ENCODE peak calls at places on chromosomes 2 and 18, in ten cellular contexts. T is NCI-H1092, J is T1000, S is NCI-H510A, I is WTC11, Z is T follicular helper cell, L is psoas muscle, A is omental fat pad, G is cardiac muscle cell, D is AML-193. W is an unnamed sample.

GRCh38 chr2:239206851-239207250 is 194.0 kb downstream of the HDAC4 start:
- DNase-seq in T (no peak), J (no peak), S (no peak), I (no peak), Z (no peak), L (peak; percentile 6), A (no peak), G (no peak), D (no peak), W (no peak)

GRCh38 chr2:63827749-63828148 is 13.9 kb upstream of the UGP2 start:
- DNase-seq in T (no peak), J (peak; percentile 57), S (no peak), I (no peak), Z (no peak), L (no peak), A (no peak), G (no peak), D (no peak), W (no peak)

GRCh38 chr18:3207565-3207964 is 12.2 kb downstream of the MYOM1 start:
- DNase-seq in T (no peak), J (no peak), S (no peak), I (no peak), Z (no peak), L (peak; percentile 24), A (no peak), G (no peak), D (no peak), W (no peak)

GRCh38 chr2:97963880-97964279 is 31.9 kb downstream of the TMEM131 start:
- DNase-seq in T (no peak), J (no peak), S (no peak), I (no peak), Z (no peak), L (no peak), A (no peak), G (no peak), D (no peak), W (no peak)

GRCh38 chr2:28025116-28025515 is 134.6 kb downstream of the BABAM2 start:
- DNase-seq in T (no peak), J (no peak), S (no peak), I (no peak), Z (no peak), L (no peak), A (no peak), G (no peak), D (no peak), W (no peak)

GRCh38 chr2:80573950-80574349 is 269.4 kb upstream of the LRRTM1 start:
- DNase-seq in T (no peak), J (no peak), S (no peak), I (no peak), Z (no peak), L (no peak), A (no peak), G (no peak), D (no peak), W (no peak)

GRCh38 chr2:23668756-23669304 is 258.1 kb downstream of the ATAD2B start:
- DNase-seq in T (no peak), J (no peak), S (no peak), I (no peak), Z (no peak), L (no peak), A (no peak), G (no peak), D (no peak), W (no peak)

GRCh38 chr2:154490540-154490939 is 208.0 kb upstream of the KCNJ3 start:
- DNase-seq in T (no peak), J (no peak), S (no peak), I (no peak), Z (no peak), L (no peak), A (no peak), G (no peak), D (no peak), W (no peak)

GRCh38 chr18:47370052-47370451 is 118.6 kb upstream of the SKOR2 start:
- DNase-seq in T (no peak), J (no peak), S (no peak), I (no peak), Z (no peak), L (no peak), A (no peak), G (no peak), D (no peak), W (no peak)

GRCh38 chr2:235575904-235576303 is 82.1 kb downstream of the AGAP1 start:
- DNase-seq in T (no peak), J (no peak), S (no peak), I (no peak), Z (no peak), L (no peak), A (no peak), G (no peak), D (no peak), W (no peak)

GRCh38 chr2:70349921-70350685 is 48.2 kb upstream of the FAM136A start:
- DNase-seq in T (no peak), J (no peak), S (no peak), I (no peak), Z (no peak), L (no peak), A (no peak), G (no peak), D (no peak), W (no peak)

GRCh38 chr18:8959551-8960135 is 142.9 kb upstream of the NDUFV2 start:
- DNase-seq in T (no peak), J (no peak), S (no peak), I (no peak), Z (no peak), L (no peak), A (no peak), G (peak; percentile 34), D (no peak), W (no peak)

GRCh38 chr2:893311-893710 is 57.3 kb upstream of the SNTG2 start:
- DNase-seq in T (no peak), J (no peak), S (no peak), I (peak; percentile 81), Z (no peak), L (no peak), A (no peak), G (peak; percentile 28), D (no peak), W (no peak)

GRCh38 chr18:2855560-2856350 is 8.9 kb downstream of the EMILIN2 start:
- DNase-seq in T (no peak), J (no peak), S (no peak), I (no peak), Z (no peak), L (no peak), A (no peak), G (no peak), D (no peak), W (no peak)

W was measured in GDM1.